ENCODE peak calls at places on chromosome 7, in five cellular contexts. F is immature natural killer cell, M is iris pigment epithelial cell, O is spleen, G is amygdala. U is an unnamed sample.
A peak's percentile ranks its signal among the peaks of the same experiment; 100 is the strongest.

GRCh38 chr7:77316219-77316978 is 99.8 kb downstream of the GSAP start:
- DNase-seq in F (no peak), M (no peak), O (no peak), G (no peak), U (no peak)

GRCh38 chr7:101784275-101785127 is 32.9 kb upstream of the CUX1 start:
- DNase-seq in F (no peak), M (no peak), O (no peak), G (no peak), U (no peak)

GRCh38 chr7:51079494-51079893 is 237.1 kb downstream of the COBL start:
- DNase-seq in F (no peak), M (no peak), O (no peak), G (no peak), U (no peak)

GRCh38 chr7:91080351-91080750 is 183.9 kb upstream of the FZD1 start:
- DNase-seq in F (no peak), M (no peak), O (no peak), G (no peak), U (no peak)

GRCh38 chr7:67137464-67137863 is 140.8 kb downstream of the TYW1 start:
- DNase-seq in F (no peak), M (peak; percentile 12), O (no peak), G (no peak), U (no peak)

GRCh38 chr7:3787717-3788311 is 486.8 kb downstream of the SDK1 start:
- DNase-seq in F (no peak), M (no peak), O (no peak), G (peak; percentile 8), U (no peak)

GRCh38 chr7:52504546-52504945 is 530.9 kb upstream of the POM121L12 start:
- DNase-seq in F (no peak), M (no peak), O (no peak), G (no peak), U (no peak)

GRCh38 chr7:55351263-55351662 is 13.9 kb upstream of the LANCL2 start:
- DNase-seq in F (no peak), M (no peak), O (no peak), G (no peak), U (no peak)

GRCh38 chr7:21944616-21945373 is 904 bp downstream of the CDCA7L start:
- DNase-seq in F (no peak), M (peak; percentile 34), O (peak; percentile 88), G (peak; percentile 13), U (no peak)

GRCh38 chr7:93374345-93374940 is 142.3 kb downstream of the VPS50 start:
- DNase-seq in F (no peak), M (peak; percentile 52), O (no peak), G (no peak), U (no peak)

U was measured in posterior vena cava.